ENCODE peak calls at places on chromosomes 13 and 19, in ten cellular contexts. Q is stomach, I is uterus, S is left lung, F is heart left ventricle, T is tibial nerve, J is GM23248, U is pancreas, M is psoas muscle, G is IMR-90. L is an unnamed sample. For H3K4me1, the result is how much of the 10 kb centered on the place peaks cover.

GRCh38 chr19:48635263-48635965 is 1.8 kb downstream of the DBP start:
- DNase-seq in Q (peak), I (peak), S (peak), F (peak), T (peak), J (peak), U (peak), M (peak), G (no peak), L (peak)

GRCh38 chr19:50365434-50366306 is at the start of gene NAPSA:
- DNase-seq in Q (no peak), I (no peak), S (peak), F (no peak), T (no peak), J (no peak), U (no peak), M (no peak), G (no peak), L (no peak)

GRCh38 chr13:42068886-42069285 is 20.4 kb downstream of the DGKH start:
- DNase-seq in Q (no peak), I (no peak), S (peak), F (no peak), T (no peak), J (no peak), U (no peak), M (no peak), G (no peak), L (no peak)

GRCh38 chr19:9848761-9849160 is 13.6 kb downstream of the PIN1 start:
- DNase-seq in Q (no peak), I (no peak), S (no peak), F (no peak), T (no peak), J (no peak), U (no peak), M (no peak), G (no peak), L (no peak)

GRCh38 chr19:7104783-7105447 is 35.4 kb downstream of the ZNF557 start:
- DNase-seq in Q (no peak), I (no peak), S (peak), F (no peak), T (no peak), J (no peak), U (no peak), M (no peak), G (no peak), L (no peak)

GRCh38 chr19:6482343-6482686 is 728 bp upstream of the DENND1C start:
- DNase-seq in Q (no peak), I (no peak), S (no peak), F (no peak), T (no peak), J (no peak), U (no peak), M (no peak), G (no peak), L (no peak)

GRCh38 chr19:13783565-13784500 is 9.6 kb downstream of the C19orf53 start:
- DNase-seq in Q (no peak), I (no peak), S (no peak), F (no peak), T (no peak), J (no peak), U (no peak), M (no peak), G (no peak), L (no peak)

GRCh38 chr19:45768644-45769053 is 403 bp downstream of the SIX5 start:
- DNase-seq in Q (peak), I (no peak), S (no peak), F (peak), T (no peak), J (peak), U (no peak), M (no peak), G (peak), L (peak)

GRCh38 chr13:33178197-33178699 is 107.3 kb downstream of the STARD13 start:
- DNase-seq in Q (no peak), I (no peak), S (no peak), F (no peak), T (no peak), J (no peak), U (no peak), M (no peak), G (no peak), L (no peak)
- H3K4me1 ChIP-seq in Q (under half), I (under half), S (under half), F (under half), T (half or more), J (under half), U (half or more), M (under half), G (under half), L (under half)

GRCh38 chr19:33691736-33692135 is 70.0 kb downstream of the CHST8 start:
- DNase-seq in Q (no peak), I (no peak), S (no peak), F (no peak), T (no peak), J (no peak), U (no peak), M (no peak), G (no peak), L (no peak)
- H3K4me1 ChIP-seq in Q (under half), I (under half), S (under half), F (under half), T (under half), J (under half), U (under half), M (under half), G (under half), L (under half)

DNA sequence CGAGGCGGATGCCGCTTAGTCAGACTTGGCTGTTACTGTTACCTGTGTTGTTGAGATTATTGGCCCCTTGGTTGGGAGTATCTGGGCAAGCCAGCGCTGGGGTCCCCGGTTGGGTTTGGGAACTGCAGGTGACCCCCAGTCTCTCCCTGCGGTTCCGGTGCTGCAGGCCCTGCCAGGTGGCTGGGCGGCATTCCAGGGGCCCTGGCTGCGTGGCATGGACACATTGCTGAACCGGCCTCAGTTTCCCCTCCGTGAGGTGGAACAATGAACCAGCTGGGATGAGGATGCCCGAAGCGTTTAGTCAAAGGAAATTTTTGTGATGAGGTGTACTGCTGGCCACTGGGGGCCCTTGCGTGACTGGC is 538 bp downstream of the B3GNT3 start:
- DNase-seq in Q (no peak), I (no peak), S (no peak), F (no peak), T (no peak), J (no peak), U (no peak), M (no peak), G (no peak), L (no peak)
- H3K4me1 ChIP-seq in Q (under half), I (under half), S (under half), F (under half), T (under half), J (under half), U (under half), M (under half), G (under half), L (under half)

GRCh38 chr13:20363604-20364003 is 131.5 kb upstream of the GJB6 start:
- DNase-seq in Q (no peak), I (no peak), S (no peak), F (no peak), T (no peak), J (no peak), U (no peak), M (no peak), G (no peak), L (no peak)
- H3K4me1 ChIP-seq in Q (under half), I (under half), S (under half), F (under half), T (under half), J (under half), U (under half), M (under half), G (under half), L (under half)

GRCh38 chr13:110379905-110380341 is 72.8 kb downstream of the COL4A2 start:
- DNase-seq in Q (no peak), I (no peak), S (no peak), F (no peak), T (no peak), J (peak), U (no peak), M (no peak), G (peak), L (no peak)
- H3K4me1 ChIP-seq in Q (under half), I (under half), S (under half), F (half or more), T (half or more), J (under half), U (under half), M (under half), G (under half), L (under half)

DNA sequence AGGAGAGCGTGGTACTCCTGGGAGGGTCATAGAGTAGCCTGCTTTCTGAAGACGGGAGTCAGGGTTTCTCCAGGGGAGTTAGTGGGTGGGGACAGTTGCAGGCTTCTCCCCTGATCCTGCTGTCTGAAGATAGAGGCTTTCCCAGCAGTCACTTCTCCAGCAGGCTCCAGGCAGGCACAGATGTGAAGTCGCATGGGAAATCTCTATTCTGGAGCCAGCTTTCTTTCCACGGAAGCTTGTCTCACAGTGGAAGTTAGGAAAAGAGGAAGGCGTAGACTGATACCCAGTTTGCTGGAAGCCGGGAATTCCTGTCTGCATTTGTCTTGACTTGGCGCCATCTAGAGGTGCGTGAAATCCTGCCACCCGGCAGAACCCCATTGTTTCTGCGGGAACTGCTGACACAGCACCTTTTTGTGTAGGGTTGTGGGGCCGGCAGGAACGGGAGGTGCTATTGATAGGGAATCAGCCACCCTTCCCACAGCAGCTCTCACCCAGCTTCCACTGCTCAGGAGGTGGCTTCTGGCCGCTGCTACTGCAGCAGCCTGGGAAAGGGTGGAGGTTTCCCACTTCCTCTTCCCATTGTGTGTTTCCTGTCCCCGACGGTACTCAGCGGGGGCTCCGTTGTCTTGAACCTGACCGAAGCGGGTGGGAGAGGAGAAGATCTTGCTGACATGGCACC is 28.5 kb upstream of the NPAS1 start:
- DNase-seq in Q (peak), I (peak), S (peak), F (peak), T (peak), J (peak), U (peak), M (peak), G (peak), L (peak)
- H3K4me1 ChIP-seq in Q (under half), I (under half), S (under half), F (under half), T (under half), J (under half), U (under half), M (under half), G (under half), L (under half)

GRCh38 chr13:110346661-110347067 is 39.6 kb downstream of the COL4A2 start:
- DNase-seq in Q (no peak), I (peak), S (no peak), F (no peak), T (no peak), J (peak), U (no peak), M (no peak), G (no peak), L (no peak)
- H3K4me1 ChIP-seq in Q (under half), I (under half), S (under half), F (half or more), T (half or more), J (under half), U (under half), M (under half), G (under half), L (under half)

DNA sequence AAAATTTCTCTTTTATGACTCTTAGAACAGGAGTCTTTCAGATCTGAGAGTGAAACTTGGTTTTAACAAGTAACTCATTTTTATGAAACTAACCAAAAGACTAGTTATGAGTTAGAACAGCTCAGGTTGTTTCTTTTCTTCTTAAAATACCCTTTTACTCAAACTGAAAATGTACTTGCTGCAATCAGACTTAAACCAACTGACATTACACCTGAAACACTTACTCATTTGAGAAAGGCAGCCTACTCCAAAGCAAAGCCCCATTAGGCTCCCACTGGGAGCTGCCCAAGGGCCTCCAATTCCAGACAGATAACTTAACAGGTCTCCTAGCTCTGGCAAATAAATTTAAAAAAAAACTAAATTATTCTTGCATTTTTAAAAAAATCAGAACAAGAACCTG is 3.6 kb downstream of the FOXO1 start:
- DNase-seq in Q (no peak), I (no peak), S (no peak), F (no peak), T (no peak), J (no peak), U (no peak), M (no peak), G (no peak), L (no peak)
- H3K4me1 ChIP-seq in Q (under half), I (under half), S (half or more), F (half or more), T (half or more), J (under half), U (under half), M (under half), G (under half), L (under half)